ENCODE peak calls at places on chromosomes 13 and 19, in six cellular contexts. One of them, this sample, is unnamed.

GRCh38 chr19:13848811-13849241 is 28.1 kb upstream of the NANOS3 start:
- DNase-seq in CD4-positive, CD25-positive, alpha-beta regulatory T cell: no peak
- DNase-seq in activated effector memory CD4-positive, alpha-beta T cell treated with anti-CD3 and anti-CD28 coated beads, Interleukin-2, amount 50 U/mL, for 16 hours: no peak
- DNase-seq in NCI-H1092: no peak
- DNase-seq in choroid plexus epithelial cell: no peak
- DNase-seq in H7: peak
- DNase-seq in this sample: no peak

GRCh38 chr19:6233051-6233826 is 46.5 kb downstream of the MLLT1 start:
- DNase-seq in H7: peak
- DNase-seq in CD4-positive, CD25-positive, alpha-beta regulatory T cell: no peak
- DNase-seq in activated effector memory CD4-positive, alpha-beta T cell treated with anti-CD3 and anti-CD28 coated beads, Interleukin-2, amount 50 U/mL, for 16 hours: no peak
- DNase-seq in choroid plexus epithelial cell: no peak
- DNase-seq in NCI-H1092: no peak
- DNase-seq in this sample: no peak

GRCh38 chr13:81800433-81800832 is 1459.5 kb upstream of the SPRY2 start:
- DNase-seq in choroid plexus epithelial cell: no peak
- DNase-seq in NCI-H1092: no peak
- DNase-seq in activated effector memory CD4-positive, alpha-beta T cell treated with anti-CD3 and anti-CD28 coated beads, Interleukin-2, amount 50 U/mL, for 16 hours: no peak
- DNase-seq in CD4-positive, CD25-positive, alpha-beta regulatory T cell: no peak
- DNase-seq in H7: no peak
- DNase-seq in this sample: no peak

GRCh38 chr13:77833331-77833863 is 85.2 kb downstream of the EDNRB start:
- DNase-seq in H7: no peak
- DNase-seq in activated effector memory CD4-positive, alpha-beta T cell treated with anti-CD3 and anti-CD28 coated beads, Interleukin-2, amount 50 U/mL, for 16 hours: no peak
- DNase-seq in choroid plexus epithelial cell: peak
- DNase-seq in CD4-positive, CD25-positive, alpha-beta regulatory T cell: no peak
- DNase-seq in NCI-H1092: no peak
- DNase-seq in this sample: no peak

GRCh38 chr19:4531562-4532165 is 3.4 kb downstream of the PLIN5 start:
- DNase-seq in CD4-positive, CD25-positive, alpha-beta regulatory T cell: no peak
- DNase-seq in H7: peak
- DNase-seq in choroid plexus epithelial cell: no peak
- DNase-seq in activated effector memory CD4-positive, alpha-beta T cell treated with anti-CD3 and anti-CD28 coated beads, Interleukin-2, amount 50 U/mL, for 16 hours: no peak
- DNase-seq in NCI-H1092: no peak
- DNase-seq in this sample: no peak

GRCh38 chr13:100520936-100521765 is 67.4 kb downstream of the GGACT start:
- DNase-seq in H7: peak
- DNase-seq in NCI-H1092: no peak
- DNase-seq in activated effector memory CD4-positive, alpha-beta T cell treated with anti-CD3 and anti-CD28 coated beads, Interleukin-2, amount 50 U/mL, for 16 hours: no peak
- DNase-seq in CD4-positive, CD25-positive, alpha-beta regulatory T cell: no peak
- DNase-seq in choroid plexus epithelial cell: peak
- DNase-seq in this sample: peak

GRCh38 chr19:52592301-52592700 is 22.2 kb downstream of the ZNF701 start:
- DNase-seq in CD4-positive, CD25-positive, alpha-beta regulatory T cell: no peak
- DNase-seq in activated effector memory CD4-positive, alpha-beta T cell treated with anti-CD3 and anti-CD28 coated beads, Interleukin-2, amount 50 U/mL, for 16 hours: no peak
- DNase-seq in H7: no peak
- DNase-seq in choroid plexus epithelial cell: no peak
- DNase-seq in NCI-H1092: no peak
- DNase-seq in this sample: no peak

GRCh38 chr13:75691183-75691582 is 55.1 kb downstream of the LMO7 start:
- DNase-seq in activated effector memory CD4-positive, alpha-beta T cell treated with anti-CD3 and anti-CD28 coated beads, Interleukin-2, amount 50 U/mL, for 16 hours: no peak
- DNase-seq in H7: no peak
- DNase-seq in NCI-H1092: no peak
- DNase-seq in CD4-positive, CD25-positive, alpha-beta regulatory T cell: no peak
- DNase-seq in choroid plexus epithelial cell: no peak
- DNase-seq in this sample: no peak

GRCh38 chr13:106376411-106377112 is 158.9 kb downstream of the EFNB2 start:
- DNase-seq in choroid plexus epithelial cell: peak
- DNase-seq in NCI-H1092: peak
- DNase-seq in activated effector memory CD4-positive, alpha-beta T cell treated with anti-CD3 and anti-CD28 coated beads, Interleukin-2, amount 50 U/mL, for 16 hours: no peak
- DNase-seq in CD4-positive, CD25-positive, alpha-beta regulatory T cell: no peak
- DNase-seq in H7: no peak
- DNase-seq in this sample: peak

GRCh38 chr13:28558126-28558525 is 63.2 kb upstream of the FLT1 start:
- DNase-seq in activated effector memory CD4-positive, alpha-beta T cell treated with anti-CD3 and anti-CD28 coated beads, Interleukin-2, amount 50 U/mL, for 16 hours: no peak
- DNase-seq in H7: no peak
- DNase-seq in choroid plexus epithelial cell: peak
- DNase-seq in NCI-H1092: no peak
- DNase-seq in CD4-positive, CD25-positive, alpha-beta regulatory T cell: no peak
- DNase-seq in this sample: no peak

GRCh38 chr13:104315606-104316005 is 1249.4 kb upstream of the SLC10A2 start:
- DNase-seq in NCI-H1092: no peak
- DNase-seq in activated effector memory CD4-positive, alpha-beta T cell treated with anti-CD3 and anti-CD28 coated beads, Interleukin-2, amount 50 U/mL, for 16 hours: no peak
- DNase-seq in CD4-positive, CD25-positive, alpha-beta regulatory T cell: no peak
- DNase-seq in choroid plexus epithelial cell: peak
- DNase-seq in H7: no peak
- DNase-seq in this sample: no peak

GRCh38 chr19:24054044-24054935 is 32.7 kb upstream of the ZNF254 start:
- DNase-seq in choroid plexus epithelial cell: peak
- DNase-seq in H7: no peak
- DNase-seq in activated effector memory CD4-positive, alpha-beta T cell treated with anti-CD3 and anti-CD28 coated beads, Interleukin-2, amount 50 U/mL, for 16 hours: no peak
- DNase-seq in CD4-positive, CD25-positive, alpha-beta regulatory T cell: peak
- DNase-seq in NCI-H1092: no peak
- DNase-seq in this sample: no peak

GRCh38 chr19:2711175-2711936 is 8.9 kb upstream of the GNG7 start:
- DNase-seq in NCI-H1092: no peak
- DNase-seq in choroid plexus epithelial cell: peak
- DNase-seq in CD4-positive, CD25-positive, alpha-beta regulatory T cell: no peak
- DNase-seq in activated effector memory CD4-positive, alpha-beta T cell treated with anti-CD3 and anti-CD28 coated beads, Interleukin-2, amount 50 U/mL, for 16 hours: no peak
- DNase-seq in H7: no peak
- DNase-seq in this sample: no peak

GRCh38 chr13:106484755-106485193 is 50.7 kb downstream of the EFNB2 start:
- DNase-seq in NCI-H1092: no peak
- DNase-seq in activated effector memory CD4-positive, alpha-beta T cell treated with anti-CD3 and anti-CD28 coated beads, Interleukin-2, amount 50 U/mL, for 16 hours: no peak
- DNase-seq in choroid plexus epithelial cell: peak
- DNase-seq in CD4-positive, CD25-positive, alpha-beta regulatory T cell: no peak
- DNase-seq in H7: no peak
- DNase-seq in this sample: no peak

GRCh38 chr13:48403151-48403631 is 9.7 kb downstream of the LPAR6 start:
- DNase-seq in NCI-H1092: no peak
- DNase-seq in H7: no peak
- DNase-seq in choroid plexus epithelial cell: peak
- DNase-seq in CD4-positive, CD25-positive, alpha-beta regulatory T cell: peak
- DNase-seq in activated effector memory CD4-positive, alpha-beta T cell treated with anti-CD3 and anti-CD28 coated beads, Interleukin-2, amount 50 U/mL, for 16 hours: peak
- DNase-seq in this sample: no peak

GRCh38 chr19:2636897-2637683 is 65.4 kb downstream of the GNG7 start:
- DNase-seq in activated effector memory CD4-positive, alpha-beta T cell treated with anti-CD3 and anti-CD28 coated beads, Interleukin-2, amount 50 U/mL, for 16 hours: peak
- DNase-seq in H7: peak
- DNase-seq in choroid plexus epithelial cell: peak
- DNase-seq in CD4-positive, CD25-positive, alpha-beta regulatory T cell: peak
- DNase-seq in NCI-H1092: no peak
- DNase-seq in this sample: peak

GRCh38 chr13:20716951-20717350 is 13.5 kb downstream of the IL17D start:
- DNase-seq in H7: peak
- DNase-seq in choroid plexus epithelial cell: no peak
- DNase-seq in NCI-H1092: no peak
- DNase-seq in CD4-positive, CD25-positive, alpha-beta regulatory T cell: no peak
- DNase-seq in activated effector memory CD4-positive, alpha-beta T cell treated with anti-CD3 and anti-CD28 coated beads, Interleukin-2, amount 50 U/mL, for 16 hours: no peak
- DNase-seq in this sample: peak

GRCh38 chr13:26847281-26847680 is 86.7 kb upstream of the GPR12 start:
- DNase-seq in activated effector memory CD4-positive, alpha-beta T cell treated with anti-CD3 and anti-CD28 coated beads, Interleukin-2, amount 50 U/mL, for 16 hours: no peak
- DNase-seq in choroid plexus epithelial cell: no peak
- DNase-seq in NCI-H1092: no peak
- DNase-seq in CD4-positive, CD25-positive, alpha-beta regulatory T cell: no peak
- DNase-seq in H7: peak
- DNase-seq in this sample: peak

GRCh38 chr13:114134111-114134943 is 1.9 kb upstream of the RASA3 start:
- DNase-seq in choroid plexus epithelial cell: no peak
- DNase-seq in H7: peak
- DNase-seq in CD4-positive, CD25-positive, alpha-beta regulatory T cell: peak
- DNase-seq in NCI-H1092: peak
- DNase-seq in activated effector memory CD4-positive, alpha-beta T cell treated with anti-CD3 and anti-CD28 coated beads, Interleukin-2, amount 50 U/mL, for 16 hours: peak
- DNase-seq in this sample: peak

GRCh38 chr19:12788682-12789097 is 2.6 kb upstream of the JUNB start:
- DNase-seq in choroid plexus epithelial cell: peak
- DNase-seq in NCI-H1092: peak
- DNase-seq in activated effector memory CD4-positive, alpha-beta T cell treated with anti-CD3 and anti-CD28 coated beads, Interleukin-2, amount 50 U/mL, for 16 hours: peak
- DNase-seq in CD4-positive, CD25-positive, alpha-beta regulatory T cell: peak
- DNase-seq in H7: peak
- DNase-seq in this sample: peak

GRCh38 chr19:36113895-36114762 is 546 bp downstream of the POLR2I start:
- DNase-seq in activated effector memory CD4-positive, alpha-beta T cell treated with anti-CD3 and anti-CD28 coated beads, Interleukin-2, amount 50 U/mL, for 16 hours: no peak
- DNase-seq in CD4-positive, CD25-positive, alpha-beta regulatory T cell: peak
- DNase-seq in H7: peak
- DNase-seq in choroid plexus epithelial cell: peak
- DNase-seq in NCI-H1092: peak
- DNase-seq in this sample: peak

GRCh38 chr13:81142306-81142999 is 801.5 kb upstream of the SPRY2 start:
- DNase-seq in CD4-positive, CD25-positive, alpha-beta regulatory T cell: no peak
- DNase-seq in choroid plexus epithelial cell: no peak
- DNase-seq in NCI-H1092: no peak
- DNase-seq in activated effector memory CD4-positive, alpha-beta T cell treated with anti-CD3 and anti-CD28 coated beads, Interleukin-2, amount 50 U/mL, for 16 hours: no peak
- DNase-seq in H7: no peak
- DNase-seq in this sample: no peak

GRCh38 chr19:15779756-15780476 is 7.5 kb upstream of the OR10H5 start:
- DNase-seq in activated effector memory CD4-positive, alpha-beta T cell treated with anti-CD3 and anti-CD28 coated beads, Interleukin-2, amount 50 U/mL, for 16 hours: peak
- DNase-seq in choroid plexus epithelial cell: peak
- DNase-seq in H7: no peak
- DNase-seq in CD4-positive, CD25-positive, alpha-beta regulatory T cell: no peak
- DNase-seq in NCI-H1092: peak
- DNase-seq in this sample: no peak

GRCh38 chr13:99425485-99426341 is 75.6 kb upstream of the TM9SF2 start:
- DNase-seq in H7: peak
- DNase-seq in NCI-H1092: no peak
- DNase-seq in CD4-positive, CD25-positive, alpha-beta regulatory T cell: peak
- DNase-seq in choroid plexus epithelial cell: no peak
- DNase-seq in activated effector memory CD4-positive, alpha-beta T cell treated with anti-CD3 and anti-CD28 coated beads, Interleukin-2, amount 50 U/mL, for 16 hours: peak
- DNase-seq in this sample: no peak

GRCh38 chr19:3153286-3154230 is 17.7 kb downstream of the GNA15 start:
- DNase-seq in activated effector memory CD4-positive, alpha-beta T cell treated with anti-CD3 and anti-CD28 coated beads, Interleukin-2, amount 50 U/mL, for 16 hours: no peak
- DNase-seq in NCI-H1092: no peak
- DNase-seq in CD4-positive, CD25-positive, alpha-beta regulatory T cell: no peak
- DNase-seq in choroid plexus epithelial cell: no peak
- DNase-seq in H7: no peak
- DNase-seq in this sample: no peak

This sample was measured in endodermal cell.